ENCODE peak calls at places on chromosome 11, in four cellular contexts. H, B, G and F are unnamed samples.

GRCh38 chr11:67285541-67286498 is 3.3 kb upstream of the ANKRD13D start:
- DNase-seq in H (no peak), B (no peak), G (no peak), F (no peak)

GRCh38 chr11:45624095-45624494 is 41.3 kb downstream of the CHST1 start:
- DNase-seq in H (no peak), B (no peak), G (no peak), F (no peak)

GRCh38 chr11:131910491-131911387 is 540.3 kb downstream of the NTM start:
- DNase-seq in H (peak), B (no peak), G (peak), F (peak)

GRCh38 chr11:125904678-125905077 is 370 bp downstream of the DDX25 start:
- DNase-seq in H (no peak), B (no peak), G (no peak), F (no peak)

GRCh38 chr11:37134637-37135036 is 536.6 kb upstream of the RAG2 start:
- DNase-seq in H (no peak), B (no peak), G (no peak), F (no peak)

GRCh38 chr11:113458189-113458588 is 17.0 kb downstream of the DRD2 start:
- DNase-seq in H (no peak), B (no peak), G (no peak), F (no peak)

GRCh38 chr11:111064118-111064517 is 181.4 kb upstream of the POU2AF2 start:
- DNase-seq in H (no peak), B (no peak), G (no peak), F (no peak)

GRCh38 chr11:115498354-115498753 is 5.9 kb downstream of the CADM1 start:
- DNase-seq in H (no peak), B (no peak), G (peak), F (peak)

GRCh38 chr11:113552271-113552670 is 77.1 kb upstream of the DRD2 start:
- DNase-seq in H (no peak), B (no peak), G (no peak), F (no peak)

GRCh38 chr11:69919659-69920499 is 100.7 kb upstream of the FGF3 start:
- DNase-seq in H (no peak), B (no peak), G (no peak), F (no peak)

GRCh38 chr11:112225753-112226061 is 521 bp upstream of the PTS start:
- DNase-seq in H (no peak), B (no peak), G (no peak), F (no peak)

GRCh38 chr11:70948855-70949551 is 303.4 kb downstream of the SHANK2 start:
- DNase-seq in H (no peak), B (no peak), G (peak), F (peak)

GRCh38 chr11:41116970-41117369 is 342.5 kb downstream of the LRRC4C start:
- DNase-seq in H (peak), B (no peak), G (no peak), F (no peak)

GRCh38 chr11:132604446-132604845 is 927.9 kb downstream of the OPCML start:
- DNase-seq in H (no peak), B (no peak), G (no peak), F (no peak)

GRCh38 chr11:6828103-6828502 is 17.4 kb upstream of the OR10A5 start:
- DNase-seq in H (no peak), B (no peak), G (no peak), F (no peak)

GRCh38 chr11:43644626-43645299 is 35.8 kb upstream of the HSD17B12 start:
- DNase-seq in H (no peak), B (no peak), G (no peak), F (no peak)

GRCh38 chr11:35647535-35648092 is 15.0 kb upstream of the TRIM44 start:
- DNase-seq in H (no peak), B (no peak), G (peak), F (no peak)

GRCh38 chr11:61091373-61092279 is 10.7 kb upstream of the CD5 start:
- DNase-seq in H (peak), B (no peak), G (no peak), F (no peak)

GRCh38 chr11:19995131-19995530 is 165.1 kb downstream of the DBX1 start:
- DNase-seq in H (peak), B (no peak), G (no peak), F (no peak)

GRCh38 chr11:28657378-28658030 is 549.3 kb downstream of the METTL15 start:
- DNase-seq in H (no peak), B (no peak), G (no peak), F (no peak)

GRCh38 chr11:30719420-30719819 is 133.3 kb upstream of the MPPED2 start:
- DNase-seq in H (no peak), B (no peak), G (no peak), F (no peak)

GRCh38 chr11:6455070-6455469 is 14.3 kb upstream of the HPX start:
- DNase-seq in H (no peak), B (no peak), G (peak), F (no peak)

GRCh38 chr11:117887431-117888139 is 11.1 kb upstream of the FXYD6 start:
- DNase-seq in H (no peak), B (no peak), G (no peak), F (no peak)

GRCh38 chr11:85661972-85662664 is 2.8 kb downstream of the CREBZF start:
- DNase-seq in H (no peak), B (no peak), G (no peak), F (no peak)

GRCh38 chr11:75195164-75195962 is 44.5 kb downstream of the SLCO2B1 start:
- DNase-seq in H (no peak), B (no peak), G (peak), F (peak)

GRCh38 chr11:94130589-94131362 is 2.1 kb downstream of the PANX1 start:
- DNase-seq in H (no peak), B (no peak), G (no peak), F (no peak)

GRCh38 chr11:117535201-117535869 is 207.7 kb downstream of the CEP164 start:
- DNase-seq in H (no peak), B (no peak), G (peak), F (peak)

GRCh38 chr11:130295657-130296056 is 19.1 kb downstream of the ZBTB44 start:
- DNase-seq in H (peak), B (no peak), G (no peak), F (no peak)

GRCh38 chr11:70079691-70080090 is 1.6 kb downstream of the ANO1 start:
- DNase-seq in H (no peak), B (no peak), G (no peak), F (no peak)

GRCh38 chr11:95084509-95084908 is 5.1 kb upstream of the ENDOD1 start:
- DNase-seq in H (no peak), B (no peak), G (no peak), F (no peak)

GRCh38 chr11:113001709-113002108 is 40.5 kb downstream of the NCAM1 start:
- DNase-seq in H (no peak), B (no peak), G (peak), F (peak)

GRCh38 chr11:76835030-76835429 is 25.7 kb upstream of the ACER3 start:
- DNase-seq in H (no peak), B (no peak), G (no peak), F (no peak)

GRCh38 chr11:64842366-64842759 is 2.1 kb downstream of the CDC42BPG start:
- DNase-seq in H (peak), B (no peak), G (no peak), F (no peak)

GRCh38 chr11:9574806-9575530 is 1.5 kb downstream of the WEE1 start:
- DNase-seq in H (peak), B (peak), G (peak), F (peak)